ENCODE peak calls at places on chromosomes 3 and 15, in seven cellular contexts. One of them, this sample, is unnamed.

GRCh38 chr15:66390670-66391069 is 4.0 kb downstream of the MAP2K1 start:
- DNase-seq in SW480: peak; percentile 54
- DNase-seq in activated T-cell treated with anti-CD3 and anti-CD28 coated beads, Interleukin-2, amount 50 U/mL, for 24 hours: no peak
- DNase-seq in tibial nerve: no peak
- DNase-seq in AG08396: no peak
- DNase-seq in H4: no peak
- DNase-seq in psoas muscle: no peak
- DNase-seq in this sample: no peak

GRCh38 chr3:195072916-195073564 is 197.9 kb downstream of the XXYLT1 start:
- DNase-seq in activated T-cell treated with anti-CD3 and anti-CD28 coated beads, Interleukin-2, amount 50 U/mL, for 24 hours: no peak
- DNase-seq in SW480: no peak
- DNase-seq in AG08396: no peak
- DNase-seq in psoas muscle: no peak
- DNase-seq in H4: no peak
- DNase-seq in tibial nerve: no peak
- DNase-seq in this sample: no peak

GRCh38 chr3:184631339-184631965 is 69.9 kb downstream of the EPHB3 start:
- DNase-seq in H4: no peak
- DNase-seq in psoas muscle: no peak
- DNase-seq in activated T-cell treated with anti-CD3 and anti-CD28 coated beads, Interleukin-2, amount 50 U/mL, for 24 hours: no peak
- DNase-seq in tibial nerve: no peak
- DNase-seq in AG08396: no peak
- DNase-seq in SW480: no peak
- DNase-seq in this sample: no peak

GRCh38 chr15:63991706-63992105 is 54.6 kb downstream of the DAPK2 start:
- DNase-seq in activated T-cell treated with anti-CD3 and anti-CD28 coated beads, Interleukin-2, amount 50 U/mL, for 24 hours: no peak
- DNase-seq in psoas muscle: no peak
- DNase-seq in H4: no peak
- DNase-seq in tibial nerve: no peak
- DNase-seq in SW480: no peak
- DNase-seq in AG08396: no peak
- DNase-seq in this sample: no peak

GRCh38 chr15:100710744-100711478 is 108.5 kb downstream of the ASB7 start:
- DNase-seq in tibial nerve: no peak
- DNase-seq in psoas muscle: no peak
- DNase-seq in SW480: no peak
- DNase-seq in H4: no peak
- DNase-seq in activated T-cell treated with anti-CD3 and anti-CD28 coated beads, Interleukin-2, amount 50 U/mL, for 24 hours: no peak
- DNase-seq in AG08396: no peak
- DNase-seq in this sample: no peak

GRCh38 chr15:74763416-74763815 is 14.8 kb downstream of the CYP1A2 start:
- DNase-seq in activated T-cell treated with anti-CD3 and anti-CD28 coated beads, Interleukin-2, amount 50 U/mL, for 24 hours: no peak
- DNase-seq in H4: no peak
- DNase-seq in psoas muscle: no peak
- DNase-seq in AG08396: no peak
- DNase-seq in tibial nerve: no peak
- DNase-seq in SW480: no peak
- DNase-seq in this sample: no peak

GRCh38 chr3:105368575-105369500 is 2.1 kb downstream of the ALCAM start:
- DNase-seq in H4: peak; percentile 46
- DNase-seq in AG08396: no peak
- DNase-seq in activated T-cell treated with anti-CD3 and anti-CD28 coated beads, Interleukin-2, amount 50 U/mL, for 24 hours: peak; percentile 73
- DNase-seq in psoas muscle: peak; percentile 21
- DNase-seq in tibial nerve: no peak
- DNase-seq in SW480: peak; percentile 72
- DNase-seq in this sample: peak; percentile 64

GRCh38 chr15:94206463-94207167 is 24.7 kb upstream of the MCTP2 start:
- DNase-seq in AG08396: peak; percentile 64
- DNase-seq in SW480: peak; percentile 17
- DNase-seq in H4: peak; percentile 100
- DNase-seq in psoas muscle: no peak
- DNase-seq in activated T-cell treated with anti-CD3 and anti-CD28 coated beads, Interleukin-2, amount 50 U/mL, for 24 hours: peak; percentile 32
- DNase-seq in tibial nerve: no peak
- DNase-seq in this sample: peak; percentile 47

GRCh38 chr15:69080203-69080957 is 65.9 kb downstream of the NOX5 start:
- DNase-seq in H4: no peak
- DNase-seq in psoas muscle: no peak
- DNase-seq in tibial nerve: no peak
- DNase-seq in SW480: no peak
- DNase-seq in AG08396: no peak
- DNase-seq in activated T-cell treated with anti-CD3 and anti-CD28 coated beads, Interleukin-2, amount 50 U/mL, for 24 hours: no peak
- DNase-seq in this sample: no peak

GRCh38 chr3:40645883-40646282 is 121.1 kb downstream of the ZNF621 start:
- DNase-seq in SW480: peak; percentile 28
- DNase-seq in psoas muscle: no peak
- DNase-seq in AG08396: no peak
- DNase-seq in activated T-cell treated with anti-CD3 and anti-CD28 coated beads, Interleukin-2, amount 50 U/mL, for 24 hours: no peak
- DNase-seq in tibial nerve: peak; percentile 25
- DNase-seq in H4: no peak
- DNase-seq in this sample: no peak

GRCh38 chr15:70113304-70113700 is 15.6 kb upstream of the TLE3 start:
- DNase-seq in AG08396: no peak
- DNase-seq in psoas muscle: peak; percentile 54
- DNase-seq in H4: no peak
- DNase-seq in activated T-cell treated with anti-CD3 and anti-CD28 coated beads, Interleukin-2, amount 50 U/mL, for 24 hours: no peak
- DNase-seq in SW480: no peak
- DNase-seq in tibial nerve: no peak
- DNase-seq in this sample: no peak

GRCh38 chr3:122973893-122974615 is 53.5 kb downstream of the SEMA5B start:
- DNase-seq in AG08396: no peak
- DNase-seq in tibial nerve: no peak
- DNase-seq in psoas muscle: no peak
- DNase-seq in H4: no peak
- DNase-seq in activated T-cell treated with anti-CD3 and anti-CD28 coated beads, Interleukin-2, amount 50 U/mL, for 24 hours: no peak
- DNase-seq in SW480: no peak
- DNase-seq in this sample: no peak

GRCh38 chr3:63753567-63753966 is 65.5 kb upstream of the C3orf49 start:
- DNase-seq in H4: peak; percentile 3
- DNase-seq in AG08396: peak; percentile 13
- DNase-seq in psoas muscle: no peak
- DNase-seq in activated T-cell treated with anti-CD3 and anti-CD28 coated beads, Interleukin-2, amount 50 U/mL, for 24 hours: no peak
- DNase-seq in tibial nerve: no peak
- DNase-seq in SW480: peak; percentile 19
- DNase-seq in this sample: no peak

GRCh38 chr3:58837863-58838255 is 171.3 kb upstream of the FAM3D start:
- DNase-seq in AG08396: peak; percentile 8
- DNase-seq in psoas muscle: no peak
- DNase-seq in H4: no peak
- DNase-seq in SW480: no peak
- DNase-seq in activated T-cell treated with anti-CD3 and anti-CD28 coated beads, Interleukin-2, amount 50 U/mL, for 24 hours: no peak
- DNase-seq in tibial nerve: no peak
- DNase-seq in this sample: no peak

GRCh38 chr15:90482124-90483011 is 47.4 kb upstream of the CRTC3 start:
- DNase-seq in H4: peak; percentile 40
- DNase-seq in activated T-cell treated with anti-CD3 and anti-CD28 coated beads, Interleukin-2, amount 50 U/mL, for 24 hours: peak; percentile 48
- DNase-seq in AG08396: peak; percentile 41
- DNase-seq in SW480: peak; percentile 42
- DNase-seq in psoas muscle: no peak
- DNase-seq in tibial nerve: peak; percentile 21
- DNase-seq in this sample: peak; percentile 6

GRCh38 chr3:178003756-178004155 is 532.5 kb upstream of the KCNMB2 start:
- DNase-seq in activated T-cell treated with anti-CD3 and anti-CD28 coated beads, Interleukin-2, amount 50 U/mL, for 24 hours: no peak
- DNase-seq in SW480: no peak
- DNase-seq in psoas muscle: no peak
- DNase-seq in AG08396: no peak
- DNase-seq in tibial nerve: no peak
- DNase-seq in H4: no peak
- DNase-seq in this sample: no peak

GRCh38 chr15:62112616-62113593 is 46.1 kb downstream of the C2CD4A start:
- DNase-seq in psoas muscle: no peak
- DNase-seq in SW480: no peak
- DNase-seq in tibial nerve: no peak
- DNase-seq in H4: peak; percentile 96
- DNase-seq in activated T-cell treated with anti-CD3 and anti-CD28 coated beads, Interleukin-2, amount 50 U/mL, for 24 hours: no peak
- DNase-seq in AG08396: peak; percentile 58
- DNase-seq in this sample: peak; percentile 79

GRCh38 chr15:90588427-90588826 is 58.7 kb downstream of the CRTC3 start:
- DNase-seq in SW480: no peak
- DNase-seq in activated T-cell treated with anti-CD3 and anti-CD28 coated beads, Interleukin-2, amount 50 U/mL, for 24 hours: no peak
- DNase-seq in H4: no peak
- DNase-seq in tibial nerve: no peak
- DNase-seq in psoas muscle: no peak
- DNase-seq in AG08396: no peak
- DNase-seq in this sample: no peak

GRCh38 chr3:195071011-195071728 is 199.8 kb downstream of the XXYLT1 start:
- DNase-seq in H4: no peak
- DNase-seq in SW480: no peak
- DNase-seq in psoas muscle: no peak
- DNase-seq in AG08396: no peak
- DNase-seq in tibial nerve: no peak
- DNase-seq in activated T-cell treated with anti-CD3 and anti-CD28 coated beads, Interleukin-2, amount 50 U/mL, for 24 hours: no peak
- DNase-seq in this sample: no peak

GRCh38 chr3:31754575-31755278 is 222.0 kb downstream of the STT3B start:
- DNase-seq in psoas muscle: no peak
- DNase-seq in activated T-cell treated with anti-CD3 and anti-CD28 coated beads, Interleukin-2, amount 50 U/mL, for 24 hours: no peak
- DNase-seq in AG08396: no peak
- DNase-seq in SW480: no peak
- DNase-seq in H4: no peak
- DNase-seq in tibial nerve: no peak
- DNase-seq in this sample: no peak

GRCh38 chr3:194134231-194134756 is 1.7 kb upstream of the HES1 start:
- DNase-seq in psoas muscle: peak; percentile 85
- DNase-seq in tibial nerve: peak; percentile 35
- DNase-seq in activated T-cell treated with anti-CD3 and anti-CD28 coated beads, Interleukin-2, amount 50 U/mL, for 24 hours: peak; percentile 78
- DNase-seq in SW480: peak; percentile 90
- DNase-seq in AG08396: peak; percentile 66
- DNase-seq in H4: peak; percentile 85
- DNase-seq in this sample: no peak

GRCh38 chr15:56838085-56838484 is 80.4 kb upstream of the TCF12 start:
- DNase-seq in AG08396: no peak
- DNase-seq in H4: no peak
- DNase-seq in SW480: no peak
- DNase-seq in psoas muscle: no peak
- DNase-seq in tibial nerve: no peak
- DNase-seq in activated T-cell treated with anti-CD3 and anti-CD28 coated beads, Interleukin-2, amount 50 U/mL, for 24 hours: no peak
- DNase-seq in this sample: no peak

This sample was measured in MG63.